ENCODE peak calls at places on chromosome 21, in five cellular contexts. W is GM23338, N is fibroblast of lung, Q is endothelial cell of umbilical vein, F is Karpas-422. P is an unnamed sample.

GRCh38 chr21:36005018-36005417 is 55.3 kb downstream of the SETD4 start:
- DNase-seq in F (no peak), N (no peak), W (peak; percentile 27), Q (no peak), P (no peak)

GRCh38 chr21:37561941-37562919 is 195.7 kb downstream of the DYRK1A start:
- DNase-seq in W (no peak), F (no peak), N (no peak), Q (no peak), P (no peak)

GRCh38 chr21:24123785-24124184 is 1483.5 kb downstream of the MRPL39 start:
- DNase-seq in Q (no peak), N (peak; percentile 6), F (no peak), W (no peak), P (no peak)

GRCh38 chr21:44364151-44365053 is 11.0 kb downstream of the TRPM2 start:
- DNase-seq in F (no peak), N (no peak), Q (no peak), W (peak; percentile 40), P (no peak)

GRCh38 chr21:46639489-46640386 is 4.3 kb downstream of the PRMT2 start:
- DNase-seq in F (no peak), W (peak; percentile 33), N (peak; percentile 10), Q (peak; percentile 62), P (no peak)

GRCh38 chr21:30251781-30252180 is 31.0 kb downstream of the KRTAP24-1 start:
- DNase-seq in Q (no peak), F (no peak), N (no peak), W (no peak), P (no peak)

GRCh38 chr21:31371715-31372114 is 27.7 kb upstream of the TIAM1 start:
- DNase-seq in N (peak; percentile 21), F (no peak), Q (no peak), W (no peak), P (no peak)

GRCh38 chr21:31354604-31355443 is 10.8 kb upstream of the TIAM1 start:
- DNase-seq in Q (no peak), N (peak; percentile 98), F (no peak), W (peak; percentile 25), P (no peak)

GRCh38 chr21:15966651-15967050 is 236.9 kb downstream of the USP25 start:
- DNase-seq in W (no peak), F (no peak), Q (no peak), N (no peak), P (no peak)

GRCh38 chr21:16588433-16588860 is 858.7 kb downstream of the USP25 start:
- DNase-seq in N (peak; percentile 92), Q (no peak), F (no peak), W (peak; percentile 71), P (peak; percentile 76)

GRCh38 chr21:31967334-31967733 is 94.5 kb downstream of the HUNK start:
- DNase-seq in W (no peak), N (no peak), F (no peak), Q (no peak), P (no peak)

GRCh38 chr21:37427221-37427620 is 60.6 kb downstream of the DYRK1A start:
- DNase-seq in F (no peak), W (no peak), N (no peak), Q (no peak), P (no peak)

GRCh38 chr21:37071561-37072238 is 1.2 kb downstream of the PIGP start:
- DNase-seq in W (peak; percentile 20), Q (peak; percentile 69), N (peak; percentile 77), F (peak; percentile 63), P (peak; percentile 41)

GRCh38 chr21:29072873-29073221 is 601 bp downstream of the CCT8 start:
- DNase-seq in N (peak; percentile 37), Q (peak; percentile 54), W (peak; percentile 47), F (peak; percentile 70), P (peak; percentile 59)

GRCh38 chr21:37266515-37267221 is 466 bp downstream of the VPS26C start:
- DNase-seq in W (no peak), N (peak; percentile 38), Q (peak; percentile 51), F (no peak), P (peak; percentile 73)

GRCh38 chr21:28975401-28975800 is 17.3 kb downstream of the LTN1 start:
- DNase-seq in F (no peak), W (no peak), N (no peak), Q (no peak), P (no peak)

GRCh38 chr21:36203603-36203889 is 46.9 kb downstream of the DOP1B start:
- DNase-seq in N (peak; percentile 91), W (no peak), F (no peak), Q (peak; percentile 17), P (peak; percentile 56)

GRCh38 chr21:41758550-41758949 is 8.3 kb downstream of the RIPK4 start:
- DNase-seq in N (no peak), Q (no peak), F (no peak), W (no peak), P (no peak)
- H3K79me2 ChIP-seq in N (no peaks in the 10 kb centered on the region), Q (no peaks in the 10 kb centered on the region), F (no peaks in the 10 kb centered on the region), W (peaks cover 45% of the 10 kb centered on the region), P (peaks cover 8% of the 10 kb centered on the region)

DNA sequence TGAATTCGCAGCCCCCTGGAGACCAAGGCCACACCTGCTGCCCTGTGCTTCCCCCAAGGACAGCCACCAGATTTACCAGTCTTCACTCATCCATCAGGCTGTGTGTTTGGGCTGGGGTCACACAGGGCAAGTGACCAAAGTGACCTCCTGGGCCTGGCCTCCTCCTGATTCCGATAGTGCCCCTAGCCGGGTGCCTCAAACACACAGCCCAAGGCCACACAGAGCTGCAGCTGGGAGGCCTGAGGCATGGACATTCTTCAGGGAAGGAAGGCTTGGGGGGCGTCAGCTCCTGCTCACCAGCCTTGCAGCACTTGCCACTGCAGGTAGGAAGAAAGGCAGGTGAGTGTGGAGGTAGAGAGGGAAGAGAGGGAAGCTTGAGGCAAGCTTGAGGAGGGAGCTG is 181.3 kb downstream of the RUNX1 start:
- DNase-seq in F (no peak), W (no peak), Q (no peak), N (no peak), P (no peak)
- H3K79me2 ChIP-seq in F (peaks cover 16% of the 10 kb centered on the region), W (no peaks in the 10 kb centered on the region), Q (peaks cover 90% of the 10 kb centered on the region), N (peaks cover 96% of the 10 kb centered on the region), P (no peaks in the 10 kb centered on the region)

DNA sequence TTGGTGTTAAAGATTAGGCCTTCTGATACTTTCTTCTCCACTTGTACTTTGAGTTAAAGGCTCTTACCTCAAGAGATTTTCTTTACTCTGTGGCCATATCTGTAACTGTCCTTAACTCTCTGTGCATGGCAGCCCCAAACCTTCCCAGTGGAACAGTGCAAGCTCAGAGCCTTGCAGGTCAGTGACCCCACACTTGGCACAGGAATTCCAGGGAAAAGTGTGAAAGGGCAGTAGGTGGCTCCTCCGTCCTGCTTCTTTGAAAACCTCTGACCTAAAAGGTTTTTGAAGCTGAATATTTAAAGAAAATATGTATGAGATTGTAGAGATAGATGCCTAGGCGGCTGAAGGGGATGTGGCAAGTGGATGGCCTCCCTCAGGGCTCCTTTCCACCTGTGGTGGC is 26.3 kb downstream of the ITSN1 start:
- DNase-seq in F (no peak), W (no peak), Q (no peak), N (no peak), P (no peak)
- H3K79me2 ChIP-seq in F (no peaks in the 10 kb centered on the region), W (peaks cover 100% of the 10 kb centered on the region), Q (peaks cover 93% of the 10 kb centered on the region), N (peaks cover 40% of the 10 kb centered on the region), P (peaks cover 54% of the 10 kb centered on the region)

DNA sequence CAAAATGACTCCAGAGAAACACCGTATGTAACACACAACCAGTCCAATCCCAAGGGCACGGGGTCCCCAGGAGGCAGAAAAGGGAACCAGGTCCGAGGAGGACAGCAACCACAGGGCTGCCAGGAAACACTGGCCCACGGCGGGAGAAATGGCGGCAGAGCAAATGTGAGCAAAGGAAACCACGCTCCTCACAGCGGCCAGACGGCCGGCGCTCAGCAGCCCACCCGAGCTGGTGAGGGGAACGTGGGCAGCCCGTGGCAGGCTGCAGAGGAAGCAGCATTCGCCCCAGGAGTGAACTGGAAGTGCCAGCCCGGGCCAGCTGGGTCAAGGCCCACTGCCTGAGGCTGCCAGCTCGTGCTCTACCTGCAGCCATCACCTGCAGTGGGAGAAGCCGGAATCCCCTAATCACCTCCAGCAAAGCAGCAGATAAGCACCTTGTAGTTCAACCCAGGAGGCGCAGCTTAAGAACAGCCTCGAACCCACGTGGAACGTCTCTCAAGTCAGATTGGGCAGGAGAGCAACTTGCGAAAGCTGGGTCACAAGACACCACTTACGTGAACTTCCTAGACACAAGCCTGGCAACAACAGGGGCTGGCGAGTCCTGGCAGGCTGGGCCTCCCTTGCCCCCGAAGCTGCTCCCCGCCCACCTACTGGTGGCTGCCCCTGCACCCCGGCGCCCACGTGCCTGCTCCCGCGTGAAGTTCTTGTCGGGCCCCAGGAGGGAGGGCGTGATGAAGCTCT is 6.7 kb downstream of the SLC19A1 start:
- DNase-seq in F (no peak), N (no peak), Q (no peak), W (no peak), P (no peak)
- H3K79me2 ChIP-seq in F (peaks cover 19% of the 10 kb centered on the region), N (no peaks in the 10 kb centered on the region), Q (peaks cover 52% of the 10 kb centered on the region), W (peaks cover 24% of the 10 kb centered on the region), P (peaks cover 10% of the 10 kb centered on the region)

GRCh38 chr21:41966341-41966833 is 12.6 kb upstream of the C2CD2 start:
- DNase-seq in N (peak; percentile 50), Q (no peak), F (no peak), W (no peak), P (no peak)
- H3K79me2 ChIP-seq in N (no peaks in the 10 kb centered on the region), Q (no peaks in the 10 kb centered on the region), F (no peaks in the 10 kb centered on the region), W (no peaks in the 10 kb centered on the region), P (no peaks in the 10 kb centered on the region)

GRCh38 chr21:17805966-17806365 is 13.2 kb downstream of the C21orf91 start:
- DNase-seq in Q (no peak), W (no peak), N (no peak), F (no peak), P (no peak)

GRCh38 chr21:17799414-17800164 is 19.6 kb downstream of the C21orf91 start:
- DNase-seq in F (no peak), W (no peak), N (no peak), Q (no peak), P (no peak)

GRCh38 chr21:17802568-17802967 is 16.6 kb downstream of the C21orf91 start:
- DNase-seq in Q (no peak), W (no peak), N (peak; percentile 74), F (no peak), P (no peak)

GRCh38 chr21:17798796-17799195 is 20.4 kb downstream of the C21orf91 start:
- DNase-seq in W (no peak), Q (no peak), F (no peak), N (peak; percentile 40), P (no peak)

GRCh38 chr21:17803536-17803935 is 15.6 kb downstream of the C21orf91 start:
- DNase-seq in Q (no peak), W (no peak), F (no peak), N (no peak), P (no peak)
- H3K79me2 ChIP-seq in Q (no peaks in the 10 kb centered on the region), W (peaks cover 34% of the 10 kb centered on the region), F (peaks cover 86% of the 10 kb centered on the region), N (no peaks in the 10 kb centered on the region), P (no peaks in the 10 kb centered on the region)

DNA sequence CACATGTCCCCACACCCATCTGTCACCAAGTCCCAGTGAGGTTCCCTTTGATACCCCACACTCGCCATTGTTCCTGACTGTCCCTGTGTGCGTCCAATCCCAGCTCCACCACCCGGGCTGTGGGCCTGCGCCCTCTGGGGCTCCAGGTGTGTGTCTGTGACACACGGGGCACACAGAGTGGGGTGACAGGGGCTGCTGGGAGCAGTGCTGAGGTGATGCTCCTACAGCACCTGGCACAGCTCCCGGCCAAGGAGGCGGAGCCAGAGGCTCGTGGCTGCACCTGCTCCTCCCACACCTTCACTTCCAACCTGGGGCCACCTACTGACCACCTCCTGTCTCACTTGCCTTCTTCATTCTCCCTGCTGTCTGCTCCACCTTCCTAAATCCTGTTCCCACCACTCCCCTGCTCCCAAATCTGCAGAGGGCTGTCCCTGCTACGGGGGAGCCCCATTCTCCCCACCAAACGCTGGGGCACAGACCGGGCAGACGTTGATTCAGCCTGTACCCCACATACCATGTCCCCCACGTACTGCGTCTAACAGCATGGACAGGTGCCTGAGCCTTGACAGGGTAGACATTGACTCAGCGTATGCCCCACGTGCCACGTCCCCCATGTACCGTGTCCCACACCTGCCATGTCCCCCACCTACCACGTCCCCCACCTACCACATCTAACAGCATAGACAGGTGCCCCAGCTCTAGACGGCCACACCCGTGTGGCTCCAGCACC is 16.4 kb downstream of the WDR4 start:
- DNase-seq in W (peak; percentile 37), N (no peak), Q (no peak), F (peak; percentile 56), P (peak; percentile 47)
- H3K79me2 ChIP-seq in W (peaks cover 84% of the 10 kb centered on the region), N (peaks cover 40% of the 10 kb centered on the region), Q (peaks cover 83% of the 10 kb centered on the region), F (peaks cover 73% of the 10 kb centered on the region), P (peaks cover 77% of the 10 kb centered on the region)